ENCODE peak calls at places on chromosomes 7 and 10, in ten cellular contexts. N is AG04450, P is upper lobe of right lung, V is WERI-Rb-1, U is retinal pigment epithelial cell, T is colonic mucosa, I is PC-3, D is BJ, X is skeletal muscle cell, C is coronary artery. R is an unnamed sample.

GRCh38 chr7:151392426-151392825 is 17.4 kb downstream of the WDR86 start:
- DNase-seq in N (no peak), P (peak), V (no peak), U (no peak), T (no peak), I (no peak), D (no peak), X (no peak), C (no peak), R (no peak)

GRCh38 chr7:148026713-148027112 is 563.9 kb upstream of the C7orf33 start:
- DNase-seq in N (no peak), P (no peak), V (no peak), U (no peak), T (no peak), I (no peak), D (no peak), X (no peak), C (no peak), R (no peak)

GRCh38 chr7:74275401-74275881 is 13.8 kb upstream of the CLIP2 start:
- DNase-seq in N (no peak), P (no peak), V (peak), U (no peak), T (no peak), I (no peak), D (no peak), X (no peak), C (no peak), R (peak)

GRCh38 chr7:105885386-105886111 is 9.2 kb upstream of the ATXN7L1 start:
- DNase-seq in N (no peak), P (no peak), V (no peak), U (no peak), T (no peak), I (no peak), D (no peak), X (no peak), C (no peak), R (no peak)

GRCh38 chr10:93463723-93464511 is 18.2 kb downstream of the MYOF start:
- DNase-seq in N (no peak), P (no peak), V (no peak), U (no peak), T (no peak), I (no peak), D (no peak), X (no peak), C (no peak), R (no peak)

GRCh38 chr7:115724400-115725056 is 306.0 kb downstream of the TFEC start:
- DNase-seq in N (no peak), P (no peak), V (no peak), U (peak), T (peak), I (peak), D (no peak), X (no peak), C (no peak), R (no peak)

GRCh38 chr7:125256446-125256845 is 326.8 kb upstream of the POT1 start:
- DNase-seq in N (no peak), P (no peak), V (no peak), U (no peak), T (no peak), I (no peak), D (no peak), X (no peak), C (no peak), R (no peak)

GRCh38 chr7:96004598-96004997 is 232.2 kb downstream of the DYNC1I1 start:
- DNase-seq in N (no peak), P (no peak), V (no peak), U (no peak), T (no peak), I (no peak), D (no peak), X (peak), C (no peak), R (no peak)

GRCh38 chr10:35739998-35740397 is 97.9 kb upstream of the FZD8 start:
- DNase-seq in N (no peak), P (no peak), V (no peak), U (no peak), T (no peak), I (peak), D (no peak), X (peak), C (no peak), R (no peak)

GRCh38 chr10:3685385-3685784 is 99.6 kb downstream of the KLF6 start:
- DNase-seq in N (no peak), P (no peak), V (no peak), U (no peak), T (no peak), I (no peak), D (no peak), X (no peak), C (no peak), R (no peak)

GRCh38 chr7:78134256-78134655 is 335.7 kb downstream of the PHTF2 start:
- DNase-seq in N (peak), P (no peak), V (peak), U (no peak), T (no peak), I (peak), D (peak), X (peak), C (no peak), R (no peak)

GRCh38 chr7:26965724-26966123 is 101.3 kb upstream of the SKAP2 start:
- DNase-seq in N (no peak), P (no peak), V (no peak), U (no peak), T (no peak), I (no peak), D (no peak), X (no peak), C (no peak), R (no peak)

GRCh38 chr7:101867265-101867664 is 49.8 kb downstream of the CUX1 start:
- DNase-seq in N (no peak), P (no peak), V (no peak), U (no peak), T (no peak), I (no peak), D (no peak), X (no peak), C (no peak), R (no peak)

GRCh38 chr10:68043030-68043429 is 32.1 kb downstream of the HERC4 start:
- DNase-seq in N (no peak), P (no peak), V (no peak), U (no peak), T (no peak), I (peak), D (peak), X (no peak), C (no peak), R (no peak)

GRCh38 chr10:103845983-103846382 is 9.4 kb downstream of the SH3PXD2A start:
- DNase-seq in N (no peak), P (no peak), V (no peak), U (no peak), T (peak), I (no peak), D (no peak), X (no peak), C (no peak), R (no peak)

GRCh38 chr10:129870926-129871660 is 93.0 kb downstream of the EBF3 start:
- DNase-seq in N (no peak), P (no peak), V (peak), U (no peak), T (no peak), I (no peak), D (no peak), X (peak), C (no peak), R (no peak)

GRCh38 chr7:20193242-20193777 is 23.9 kb downstream of the MACC1 start:
- DNase-seq in N (peak), P (no peak), V (no peak), U (no peak), T (no peak), I (no peak), D (no peak), X (no peak), C (no peak), R (no peak)

GRCh38 chr10:89929282-89930026 is 228.1 kb downstream of the KIF20B start:
- DNase-seq in N (no peak), P (no peak), V (no peak), U (no peak), T (no peak), I (no peak), D (no peak), X (no peak), C (no peak), R (no peak)

GRCh38 chr10:75782463-75783248 is 351.2 kb downstream of the LRMDA start:
- DNase-seq in N (no peak), P (no peak), V (no peak), U (no peak), T (no peak), I (no peak), D (no peak), X (no peak), C (no peak), R (no peak)

GRCh38 chr7:129789652-129790051 is 163.1 kb downstream of the UBE2H start:
- DNase-seq in N (no peak), P (no peak), V (no peak), U (no peak), T (no peak), I (no peak), D (no peak), X (no peak), C (no peak), R (no peak)

GRCh38 chr10:46552526-46553237 is 3.8 kb downstream of the GPRIN2 start:
- DNase-seq in N (no peak), P (no peak), V (peak), U (no peak), T (peak), I (no peak), D (no peak), X (no peak), C (peak), R (no peak)

GRCh38 chr7:31687024-31687423 is at the start of gene PPP1R17:
- DNase-seq in N (no peak), P (no peak), V (no peak), U (no peak), T (no peak), I (no peak), D (no peak), X (no peak), C (no peak), R (peak)

GRCh38 chr7:74443591-74444365 is 9.9 kb upstream of the GTF2IRD1 start:
- DNase-seq in N (no peak), P (no peak), V (no peak), U (no peak), T (no peak), I (no peak), D (no peak), X (no peak), C (no peak), R (no peak)

GRCh38 chr10:80501913-80502521 is 35.7 kb upstream of the SH2D4B start:
- DNase-seq in N (no peak), P (no peak), V (no peak), U (no peak), T (no peak), I (no peak), D (no peak), X (no peak), C (peak), R (no peak)

GRCh38 chr10:43299579-43299978 is 32.7 kb upstream of the RASGEF1A start:
- DNase-seq in N (no peak), P (no peak), V (no peak), U (no peak), T (no peak), I (no peak), D (no peak), X (no peak), C (peak), R (no peak)

GRCh38 chr10:51139176-51139575 is 64.9 kb downstream of the PRKG1 start:
- DNase-seq in N (no peak), P (no peak), V (no peak), U (no peak), T (no peak), I (peak), D (no peak), X (no peak), C (no peak), R (no peak)

GRCh38 chr10:94315975-94316464 is 46.7 kb downstream of the NOC3L start:
- DNase-seq in N (no peak), P (no peak), V (no peak), U (peak), T (no peak), I (no peak), D (no peak), X (peak), C (no peak), R (no peak)

GRCh38 chr10:72107325-72108003 is 19.1 kb upstream of the SPOCK2 start:
- DNase-seq in N (no peak), P (no peak), V (no peak), U (peak), T (no peak), I (peak), D (no peak), X (no peak), C (no peak), R (no peak)

GRCh38 chr7:87735360-87735759 is 107.2 kb downstream of the RUNDC3B start:
- DNase-seq in N (no peak), P (no peak), V (no peak), U (peak), T (no peak), I (no peak), D (no peak), X (no peak), C (no peak), R (no peak)

GRCh38 chr7:129853661-129854268 is 99.0 kb downstream of the UBE2H start:
- DNase-seq in N (no peak), P (no peak), V (no peak), U (no peak), T (no peak), I (peak), D (no peak), X (no peak), C (no peak), R (no peak)

GRCh38 chr10:103921750-103922195 is 3.8 kb upstream of the STN1 start:
- DNase-seq in N (no peak), P (no peak), V (peak), U (no peak), T (peak), I (no peak), D (no peak), X (peak), C (no peak), R (no peak)

GRCh38 chr10:6729071-6729773 is 149.1 kb upstream of the PRKCQ start:
- DNase-seq in N (no peak), P (no peak), V (no peak), U (no peak), T (no peak), I (peak), D (peak), X (no peak), C (no peak), R (no peak)

GRCh38 chr7:117784315-117784714 is 88.9 kb downstream of the CTTNBP2 start:
- DNase-seq in N (no peak), P (no peak), V (no peak), U (no peak), T (no peak), I (no peak), D (no peak), X (no peak), C (no peak), R (no peak)

DNA sequence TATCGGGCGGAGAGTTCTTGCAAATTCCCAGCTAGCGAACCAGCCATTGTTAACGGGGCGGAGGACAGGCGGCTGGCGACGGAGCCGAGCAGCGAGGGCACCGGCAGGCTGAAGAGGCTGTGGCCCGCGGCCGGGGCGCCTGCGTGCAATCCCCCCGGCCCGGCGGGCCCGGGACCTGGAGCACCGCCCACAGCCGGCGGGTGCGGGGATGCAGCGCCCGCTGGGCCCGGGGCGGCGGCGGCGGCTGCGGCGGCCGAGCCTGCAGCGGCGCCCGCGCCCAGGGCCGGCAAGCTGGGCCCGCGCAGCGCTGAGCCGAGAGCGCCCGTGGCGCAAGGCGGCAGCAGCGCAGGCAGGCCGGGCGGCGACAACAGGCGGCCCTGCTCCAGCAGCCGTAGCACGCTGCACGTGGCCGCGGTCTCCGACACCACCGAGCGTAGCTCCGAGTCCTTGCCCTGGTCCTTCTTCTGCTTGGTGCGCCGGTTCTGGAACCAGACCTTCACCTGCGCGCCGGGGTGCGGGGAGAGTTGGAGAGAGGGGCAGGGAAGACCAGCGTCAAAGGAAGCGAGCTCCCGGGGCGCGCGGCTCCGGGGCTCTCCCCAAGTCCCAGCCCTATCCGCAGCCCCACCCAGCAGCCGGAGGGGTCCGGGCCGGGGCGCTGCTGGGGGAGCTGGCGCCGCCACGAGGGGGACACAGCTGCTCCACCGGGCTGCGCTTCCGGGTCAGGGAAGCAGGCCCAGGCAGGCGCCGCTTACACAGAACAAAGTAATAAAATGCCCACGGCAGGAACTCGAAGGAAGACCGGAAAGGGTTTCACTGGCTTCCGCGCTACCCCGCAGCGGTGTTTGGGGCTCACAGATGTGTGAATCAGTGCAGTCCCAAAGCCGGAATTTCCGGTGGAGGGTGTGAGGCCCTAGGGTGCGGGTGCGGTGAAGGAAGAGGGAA is 3.7 kb downstream of the VAX1 start:
- DNase-seq in N (no peak), P (no peak), V (peak), U (no peak), T (no peak), I (no peak), D (no peak), X (no peak), C (no peak), R (no peak)
- H3K4me3 ChIP-seq in N (no peak), P (no peak), V (peak), U (no peak), T (peak), I (no peak), D (no peak), X (no peak), C (peak), R (peak)

DNA sequence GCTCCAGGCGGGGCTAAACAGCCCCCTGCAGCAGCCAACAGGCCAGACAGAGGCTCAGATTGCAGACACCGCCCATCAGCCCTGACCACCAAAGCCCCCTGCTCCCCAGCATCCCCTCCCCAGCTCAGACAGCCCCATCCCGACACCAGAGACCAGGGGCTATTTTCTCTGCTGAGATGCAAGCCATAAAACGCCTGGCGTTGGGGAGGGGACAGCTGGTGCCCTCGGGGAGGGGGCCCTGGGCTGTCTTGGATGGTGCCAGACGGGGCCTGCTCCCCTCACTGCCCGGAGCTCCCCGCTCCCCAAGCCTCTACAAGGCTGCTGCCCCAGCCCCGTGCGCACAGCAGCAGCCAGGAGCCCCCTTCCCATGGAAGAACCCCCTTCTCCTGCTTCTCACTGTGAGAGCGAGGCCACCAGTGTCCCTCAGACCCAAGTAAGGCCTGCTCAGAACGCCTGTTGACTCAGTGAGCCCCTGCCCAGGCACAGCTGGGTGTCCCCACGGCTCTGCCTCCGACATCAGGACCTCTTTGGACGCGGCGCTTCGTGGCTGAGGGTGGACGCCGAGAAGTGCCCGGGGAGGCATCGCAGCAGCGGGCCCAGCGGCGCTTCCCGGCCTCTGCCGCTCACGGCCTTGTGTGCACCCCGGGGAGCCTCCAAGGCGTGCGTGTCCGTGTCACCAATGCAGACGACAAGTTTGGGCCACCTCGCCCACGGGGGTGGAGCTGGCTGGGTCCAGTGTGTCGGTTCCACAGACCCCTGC is 32.0 kb downstream of the GET4 start:
- DNase-seq in N (no peak), P (no peak), V (no peak), U (no peak), T (no peak), I (no peak), D (no peak), X (no peak), C (no peak), R (no peak)
- H3K4me3 ChIP-seq in N (no peak), P (peak), V (no peak), U (no peak), T (peak), I (peak), D (no peak), X (no peak), C (peak), R (peak)

DNA sequence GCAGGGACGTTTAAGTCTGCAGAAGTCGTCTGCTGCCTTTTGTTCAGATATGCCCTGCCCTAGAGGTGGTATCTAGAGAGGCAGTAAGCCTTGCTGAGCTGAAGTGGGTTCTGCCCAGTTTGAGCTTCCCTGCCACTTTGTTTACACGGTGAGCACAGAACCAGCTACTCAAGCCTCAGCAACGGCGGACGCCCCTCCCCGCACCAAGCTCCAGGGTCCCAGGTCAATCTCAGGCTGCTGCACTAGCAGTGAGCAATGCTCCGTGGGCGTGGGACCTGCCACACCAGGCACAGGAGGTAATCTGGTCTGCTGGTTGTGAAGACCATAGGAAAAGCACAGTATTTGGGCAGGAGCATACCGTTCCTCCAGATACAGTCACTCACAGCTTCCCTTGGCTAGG is 148.1 kb upstream of the LAMB4 start:
- DNase-seq in N (no peak), P (no peak), V (no peak), U (no peak), T (no peak), I (no peak), D (no peak), X (no peak), C (no peak), R (no peak)
- H3K4me3 ChIP-seq in N (no peak), P (no peak), V (no peak), U (no peak), T (no peak), I (no peak), D (no peak), X (no peak), C (no peak), R (no peak)

DNA sequence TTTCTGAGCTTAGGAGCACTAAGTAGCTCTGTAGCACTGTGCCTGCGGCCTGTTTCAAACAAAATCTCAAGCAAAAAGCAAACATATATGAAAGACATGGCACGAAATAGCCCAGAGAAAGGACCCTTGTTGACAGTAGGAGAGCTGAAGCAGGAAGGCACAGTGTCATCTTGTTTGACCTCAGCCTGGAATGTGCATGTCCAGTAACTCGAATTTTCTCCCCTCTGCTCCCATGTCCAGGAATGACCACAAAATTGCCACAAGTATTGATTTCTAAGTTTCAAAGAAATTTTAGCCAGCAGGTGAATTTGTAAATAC is 301.0 kb downstream of the CCDC3 start:
- DNase-seq in N (no peak), P (no peak), V (no peak), U (no peak), T (no peak), I (no peak), D (no peak), X (no peak), C (no peak), R (no peak)
- H3K4me3 ChIP-seq in N (no peak), P (no peak), V (no peak), U (no peak), T (no peak), I (no peak), D (no peak), X (no peak), C (no peak), R (no peak)